ENCODE peak calls at places on chromosomes 6 and 20, in five cellular contexts. E is Panc1, X is fibroblast of lung, H is ovary, C is brain microvascular endothelial cell. F is an unnamed sample.

GRCh38 chr6:40439401-40439800 is 147.8 kb downstream of the LRFN2 start:
- DNase-seq in C (no peak), X (no peak), E (no peak), H (no peak), F (no peak)

GRCh38 chr6:35663447-35664235 is 25.1 kb downstream of the FKBP5 start:
- DNase-seq in E (no peak), C (peak), X (peak), H (no peak), F (peak)

GRCh38 chr6:127176175-127176574 is 57.7 kb downstream of the RSPO3 start:
- DNase-seq in H (no peak), X (peak), E (no peak), C (no peak), F (peak)

GRCh38 chr6:96907498-96907897 is 9.8 kb upstream of the NDUFAF4 start:
- DNase-seq in H (no peak), E (no peak), X (peak), C (peak), F (no peak)

GRCh38 chr6:47810885-47811284 is 29.1 kb downstream of the OPN5 start:
- DNase-seq in X (no peak), H (no peak), C (no peak), E (no peak), F (no peak)

GRCh38 chr6:154001494-154002285 is 37.4 kb upstream of the OPRM1 start:
- DNase-seq in C (no peak), X (no peak), H (no peak), E (no peak), F (no peak)

GRCh38 chr20:4684837-4685413 is 36.8 kb upstream of the PRND start:
- DNase-seq in X (peak), H (peak), E (no peak), C (peak), F (no peak)

GRCh38 chr6:155710704-155711103 is 255.1 kb upstream of the NOX3 start:
- DNase-seq in H (no peak), E (no peak), X (no peak), C (no peak), F (no peak)

GRCh38 chr6:38068854-38069253 is 249.3 kb downstream of the ZFAND3 start:
- DNase-seq in E (no peak), X (no peak), H (no peak), C (no peak), F (no peak)

GRCh38 chr6:13717787-13718458 is 6.3 kb upstream of the RANBP9 start:
- DNase-seq in H (no peak), C (no peak), E (no peak), X (no peak), F (no peak)

GRCh38 chr6:96898241-96898851 is 655 bp upstream of the NDUFAF4 start:
- DNase-seq in H (no peak), C (no peak), X (peak), E (no peak), F (peak)

GRCh38 chr20:58102744-58103516 is 125.5 kb downstream of the ANKRD60 start:
- DNase-seq in X (peak), H (no peak), C (no peak), E (no peak), F (no peak)

GRCh38 chr20:53903652-53903987 is 166.8 kb downstream of the BCAS1 start:
- DNase-seq in H (no peak), E (no peak), C (no peak), X (no peak), F (no peak)

GRCh38 chr6:138485005-138485545 is 14.2 kb downstream of the NHSL1 start:
- DNase-seq in E (no peak), C (no peak), H (no peak), X (peak), F (no peak)

GRCh38 chr20:45484676-45485075 is 15.1 kb downstream of the WFDC2 start:
- DNase-seq in X (no peak), E (no peak), C (no peak), H (no peak), F (no peak)

GRCh38 chr20:45489083-45489531 is 19.6 kb downstream of the WFDC2 start:
- DNase-seq in C (no peak), H (no peak), X (peak), E (no peak), F (no peak)

GRCh38 chr20:45485388-45485787 is 15.8 kb downstream of the WFDC2 start:
- DNase-seq in E (no peak), X (no peak), C (no peak), H (no peak), F (no peak)

DNA sequence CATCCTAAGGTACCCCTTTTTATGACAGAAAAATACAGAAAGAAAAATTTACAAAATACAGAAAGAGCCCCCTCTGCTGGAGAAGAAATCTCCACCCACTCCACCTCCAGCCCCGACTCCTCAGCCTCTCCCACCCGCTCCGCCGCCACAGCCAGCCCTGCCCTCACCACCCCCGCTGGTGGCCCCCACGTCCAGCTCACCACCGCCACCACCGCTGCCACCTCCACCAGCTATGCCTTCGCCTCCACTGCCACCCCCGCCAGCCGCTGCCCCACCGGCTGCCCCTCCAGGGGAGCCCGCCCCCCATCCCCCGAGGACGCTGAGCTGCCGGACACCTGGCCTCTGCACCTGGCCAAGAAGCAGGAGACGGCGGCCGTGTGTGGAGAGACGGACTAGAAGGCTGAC is 17.7 kb downstream of the WFDC2 start:
- DNase-seq in C (no peak), E (no peak), X (no peak), H (no peak), F (no peak)
- H3K4me3 ChIP-seq in C (no peak), E (no peak), X (no peak), H (no peak), F (no peak)

DNA sequence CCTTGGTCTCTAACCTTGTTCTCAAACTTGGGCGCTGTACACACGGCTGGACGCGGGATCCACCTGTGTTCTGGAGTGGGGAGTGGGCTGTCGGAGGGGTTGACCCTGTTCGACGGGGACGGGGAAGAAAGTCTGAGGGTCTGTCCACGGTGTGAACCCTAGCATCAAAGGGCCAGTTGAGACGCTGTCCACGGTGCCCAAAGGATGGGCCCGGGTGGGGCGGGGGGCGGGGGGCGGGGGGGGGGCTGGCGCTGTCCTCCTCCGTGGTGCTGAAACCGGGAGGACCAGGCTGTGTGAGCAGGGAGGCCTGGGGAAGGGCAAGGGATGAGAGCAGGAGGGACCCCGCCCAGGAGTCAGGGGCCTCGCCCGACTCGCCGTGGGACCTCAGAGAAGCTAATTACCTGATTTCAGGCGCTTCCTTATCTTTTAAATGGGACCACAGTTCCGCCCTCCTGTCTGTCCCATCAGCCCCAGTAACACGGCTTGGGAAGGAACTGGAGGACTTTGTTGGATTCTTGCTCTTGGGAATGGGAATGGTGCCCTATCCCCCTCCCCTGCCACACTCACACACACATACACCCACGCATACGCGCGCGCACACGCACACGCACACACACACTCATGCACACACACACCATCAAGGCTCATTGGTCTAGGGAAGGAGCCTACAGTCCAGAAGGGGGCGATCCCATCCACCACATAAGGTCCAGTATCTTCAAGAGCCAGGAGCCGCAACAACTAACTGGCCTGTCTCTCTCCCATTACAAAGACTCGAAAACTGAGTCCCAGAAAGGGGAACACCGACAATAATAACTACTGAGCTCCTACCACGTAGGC is 1.0 kb upstream of the VSTM2L start:
- DNase-seq in C (peak), X (peak), H (peak), E (peak), F (no peak)
- H3K4me3 ChIP-seq in C (no peak), X (peak), H (no peak), E (peak), F (no peak)

GRCh38 chr20:57073402-57073801 is 193.0 kb downstream of the BMP7 start:
- DNase-seq in H (no peak), C (no peak), E (no peak), X (no peak), F (no peak)

GRCh38 chr20:57072184-57072583 is 194.3 kb downstream of the BMP7 start:
- DNase-seq in E (no peak), C (no peak), H (no peak), X (no peak), F (no peak)

GRCh38 chr20:57069442-57069841 is 197.0 kb downstream of the BMP7 start:
- DNase-seq in E (no peak), C (no peak), H (no peak), X (no peak), F (no peak)

GRCh38 chr20:57070296-57070695 is 196.1 kb downstream of the BMP7 start:
- DNase-seq in H (no peak), X (no peak), E (no peak), C (no peak), F (no peak)

DNA sequence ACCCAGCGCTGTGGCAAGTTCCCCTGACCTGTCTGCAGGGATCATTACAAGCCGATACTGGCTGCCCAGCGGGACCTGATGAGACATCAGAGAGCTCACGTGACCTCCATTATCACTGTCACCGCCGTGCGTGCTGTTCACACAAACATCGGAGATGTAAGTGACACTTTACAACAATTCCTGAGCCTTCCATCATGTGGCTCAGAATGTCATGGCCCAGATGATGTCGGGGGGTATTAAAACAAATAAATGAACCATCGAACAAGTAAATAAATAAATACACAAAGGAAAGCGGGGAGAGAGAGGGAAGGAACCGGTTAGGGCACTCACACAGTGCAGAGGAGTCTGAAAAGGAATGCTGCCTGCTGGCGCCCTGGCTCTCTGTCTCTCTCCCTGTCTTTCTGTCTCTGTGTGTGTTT is 195.1 kb downstream of the BMP7 start:
- DNase-seq in X (no peak), H (no peak), E (no peak), C (no peak), F (no peak)
- H3K4me3 ChIP-seq in X (no peak), H (no peak), E (no peak), C (no peak), F (no peak)

GRCh38 chr6:159919011-159919511 is 28.3 kb downstream of the MAS1 start:
- DNase-seq in X (peak), E (no peak), C (peak), H (no peak), F (no peak)
- H3K4me3 ChIP-seq in X (no peak), E (no peak), C (no peak), H (no peak), F (no peak)

GRCh38 chr6:56688521-56688920 is 45.8 kb upstream of the DST start:
- DNase-seq in H (no peak), E (no peak), C (no peak), X (no peak), F (no peak)
- H3K4me3 ChIP-seq in H (no peak), E (no peak), C (no peak), X (peak), F (no peak)

DNA sequence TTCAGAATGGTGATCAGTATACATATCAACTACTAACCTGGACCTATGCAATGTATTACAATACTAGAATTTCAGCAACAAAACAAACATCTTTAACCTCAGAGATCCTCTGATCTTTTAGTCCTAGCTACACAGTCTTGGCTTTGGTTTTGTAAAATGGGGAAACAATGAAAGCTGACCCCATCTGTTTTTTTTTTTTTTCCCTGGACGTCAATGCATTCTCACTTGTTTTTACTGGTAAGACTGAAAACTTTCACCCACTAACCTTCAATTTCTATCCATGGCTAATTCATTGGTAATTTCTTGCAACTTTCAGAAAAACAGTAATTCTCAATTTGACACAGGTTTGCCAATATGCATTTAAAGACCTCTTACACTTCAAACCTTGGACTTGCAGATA is 3.0 kb downstream of the KIF13A start:
- DNase-seq in E (no peak), X (no peak), C (no peak), H (no peak), F (no peak)
- H3K4me3 ChIP-seq in E (no peak), X (peak), C (no peak), H (no peak), F (no peak)

F was measured in BJ.